ENCODE peak calls at places on chromosomes 13 and 19, in seven cellular contexts. F is heart left ventricle, L is stomach, Z is transverse colon, J is K562, R is breast epithelium, I is spleen. H is an unnamed sample.

GRCh38 chr13:104140557-104140956 is 1074.3 kb upstream of the SLC10A2 start:
- DNase-seq in R (no peak), J (no peak), L (no peak), I (no peak), Z (no peak), F (no peak), H (no peak)

GRCh38 chr13:52356327-52356726 is 49.6 kb downstream of the THSD1 start:
- DNase-seq in F (no peak), I (no peak), L (no peak), J (no peak), R (no peak), Z (no peak), H (no peak)

GRCh38 chr13:95267662-95268369 is 33.4 kb downstream of the ABCC4 start:
- DNase-seq in R (no peak), L (peak; percentile 33), F (no peak), J (peak; percentile 44), Z (peak; percentile 40), I (no peak), H (no peak)

GRCh38 chr13:77031869-77032268 is 4.9 kb upstream of the FBXL3 start:
- DNase-seq in F (no peak), Z (no peak), I (no peak), J (no peak), R (no peak), L (no peak), H (no peak)

GRCh38 chr19:54850930-54851329 is 687 bp downstream of the KIR3DL2 start:
- DNase-seq in I (no peak), J (no peak), R (no peak), Z (no peak), F (no peak), L (no peak), H (no peak)

GRCh38 chr13:91126806-91127205 is 220.7 kb upstream of the MIR17HG start:
- DNase-seq in L (no peak), I (no peak), F (no peak), J (no peak), Z (no peak), R (no peak), H (no peak)

GRCh38 chr19:13043285-13043684 is 48.0 kb downstream of the NFIX start:
- DNase-seq in F (no peak), L (no peak), R (no peak), J (no peak), Z (no peak), I (no peak), H (no peak)

GRCh38 chr13:19680751-19681150 is 47.3 kb downstream of the MPHOSPH8 start:
- DNase-seq in J (no peak), F (no peak), R (no peak), L (no peak), Z (no peak), I (no peak), H (no peak)

GRCh38 chr13:63184693-63185092 is 1769.0 kb upstream of the PCDH20 start:
- DNase-seq in F (no peak), L (no peak), J (no peak), Z (no peak), I (no peak), R (no peak), H (no peak)

GRCh38 chr13:45464141-45464686 is 525 bp upstream of the COG3 start:
- DNase-seq in R (peak; percentile 21), I (peak; percentile 80), Z (peak; percentile 11), F (no peak), L (no peak), J (no peak), H (peak; percentile 84)

GRCh38 chr13:99894835-99895427 is 76.6 kb downstream of the ZIC5 start:
- DNase-seq in F (no peak), R (no peak), L (no peak), Z (peak; percentile 18), I (no peak), J (no peak), H (no peak)

GRCh38 chr19:31316201-31316951 is 32.9 kb downstream of the TSHZ3 start:
- DNase-seq in R (no peak), F (no peak), L (no peak), Z (peak; percentile 31), J (no peak), I (no peak), H (peak; percentile 51)

GRCh38 chr19:16541526-16542044 is 652 bp downstream of the CHERP start:
- DNase-seq in I (no peak), Z (no peak), L (no peak), R (no peak), F (no peak), J (no peak), H (no peak)

GRCh38 chr13:70960841-70961443 is 852.7 kb upstream of the KLHL1 start:
- DNase-seq in J (no peak), L (no peak), R (no peak), I (no peak), Z (no peak), F (no peak), H (no peak)

GRCh38 chr19:52734340-52734892 is 428 bp downstream of the ZNF611 start:
- DNase-seq in R (no peak), I (peak; percentile 82), J (peak; percentile 23), Z (peak; percentile 15), L (peak; percentile 25), F (peak; percentile 30), H (no peak)

GRCh38 chr19:44812142-44812718 is 3.3 kb downstream of the BCAM start:
- DNase-seq in J (no peak), F (no peak), I (no peak), Z (no peak), R (no peak), L (no peak), H (no peak)

GRCh38 chr13:19957320-19958118 is 1.0 kb upstream of the ZMYM2 start:
- DNase-seq in J (no peak), Z (peak; percentile 82), R (peak; percentile 74), F (peak; percentile 81), L (peak; percentile 78), I (peak; percentile 94), H (peak; percentile 83)

GRCh38 chr13:72530471-72530870 is 197.0 kb downstream of the MZT1 start:
- DNase-seq in L (no peak), I (no peak), Z (no peak), J (no peak), R (no peak), F (no peak), H (no peak)

GRCh38 chr19:50721441-50722137 is 1.6 kb upstream of the CLEC11A start:
- DNase-seq in L (no peak), Z (no peak), J (no peak), R (no peak), I (no peak), F (no peak), H (no peak)

GRCh38 chr19:6970478-6970877 is 50.8 kb downstream of the MBD3L2B start:
- DNase-seq in I (no peak), R (no peak), F (no peak), L (no peak), J (peak; percentile 45), Z (no peak), H (no peak)

GRCh38 chr13:73835138-73835721 is 299.0 kb downstream of the KLF12 start:
- DNase-seq in I (no peak), F (no peak), J (peak; percentile 22), R (no peak), Z (no peak), L (no peak), H (no peak)

GRCh38 chr19:17872251-17873001 is 681 bp downstream of the SLC5A5 start:
- DNase-seq in F (no peak), L (no peak), R (no peak), J (no peak), I (peak; percentile 83), Z (no peak), H (no peak)

DNA sequence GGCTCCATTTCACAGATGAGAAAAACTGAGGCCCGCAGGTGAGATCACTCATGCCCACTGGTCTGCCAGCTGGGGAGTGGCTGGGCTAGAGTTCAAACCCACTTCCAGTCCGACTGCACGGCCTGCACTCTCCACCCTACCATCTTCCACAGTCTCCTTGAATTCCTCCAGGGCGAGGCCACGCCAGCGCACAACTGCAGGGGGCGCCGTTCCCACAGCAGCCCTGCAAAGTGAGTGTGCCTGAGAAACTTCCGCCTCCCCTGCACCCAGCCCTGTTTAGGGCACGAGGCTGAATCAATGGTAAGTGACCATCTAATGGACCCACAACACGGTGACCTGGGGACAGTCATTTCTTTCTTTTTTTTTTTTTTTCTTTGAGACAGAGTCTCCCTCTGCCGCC is 829 bp upstream of the ATCAY start:
- DNase-seq in I (no peak), R (no peak), F (no peak), Z (no peak), L (no peak), J (peak; percentile 33), H (no peak)
- H3K4me3 ChIP-seq in I (no peak overlapping the region), R (no peak overlapping the region), F (no peak overlapping the region), Z (no peak overlapping the region), L (no peak overlapping the region), J (no peak overlapping the region), H (no peak overlapping the region)

DNA sequence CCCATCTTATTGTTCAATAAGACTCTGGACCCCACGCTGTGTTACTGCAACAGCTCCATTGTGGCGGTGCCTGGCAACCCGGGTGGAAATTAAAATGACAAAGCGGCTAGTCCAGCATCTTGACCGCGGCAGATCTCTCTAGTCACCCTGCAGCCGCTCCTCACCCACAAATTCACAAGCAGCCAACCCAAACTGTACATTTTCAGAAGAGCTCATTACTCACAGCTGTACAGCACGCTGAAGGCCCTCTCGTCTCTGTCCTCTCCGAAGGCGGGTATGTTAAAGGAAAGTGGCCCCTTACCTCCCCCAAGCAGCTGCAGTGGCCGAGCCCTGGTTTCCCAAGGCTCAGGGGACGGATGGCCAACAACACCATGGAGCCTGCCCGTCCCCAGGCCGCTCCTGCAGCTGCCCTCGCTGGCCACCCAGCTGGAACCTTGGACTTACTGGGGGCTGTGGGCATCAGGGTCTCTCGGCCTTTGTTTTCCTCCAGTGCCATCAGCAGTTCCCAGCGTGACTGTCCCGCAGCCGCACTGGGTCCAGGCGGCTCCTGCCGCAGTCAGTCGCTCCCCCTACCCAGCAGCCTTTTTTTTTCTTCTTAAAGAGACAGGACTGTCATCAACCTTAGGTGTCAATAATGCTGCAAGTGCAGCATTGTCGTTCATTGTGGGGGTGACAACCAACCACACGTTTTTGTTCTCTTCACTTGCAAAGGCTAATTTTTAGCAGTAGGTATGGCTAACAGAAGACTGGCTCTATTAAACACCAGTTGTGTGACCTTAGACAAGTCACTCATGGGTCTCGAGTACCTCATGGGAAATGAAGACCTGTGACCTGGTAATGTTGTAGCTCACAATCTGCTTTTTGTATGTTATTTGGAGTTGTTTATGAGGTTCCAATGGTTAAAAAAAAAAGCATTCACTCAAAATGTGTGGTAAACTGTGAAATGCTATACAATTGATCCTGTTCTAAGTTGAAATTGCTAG is at the start of gene SACS:
- DNase-seq in F (no peak), J (no peak), R (no peak), L (no peak), Z (no peak), I (no peak), H (no peak)
- TF ChIP-seq POLR2A in F (no peak), J (no peak), R (no peak), L (no peak), Z (no peak), I (no peak), H (no peak)

GRCh38 chr13:22618002-22618401 is 562.8 kb upstream of the SGCG start:
- DNase-seq in L (no peak), F (no peak), I (no peak), J (no peak), R (no peak), Z (no peak), H (no peak)
- TF ChIP-seq CTCF in L (no peak), F (no peak), I (no peak), J (no peak), R (no peak), Z (no peak), H (no peak)

GRCh38 chr19:58477130-58477529 is 978 bp downstream of the ZNF446 start:
- DNase-seq in R (no peak), F (no peak), Z (no peak), L (no peak), I (peak; percentile 85), J (no peak), H (no peak)
- H3K4me3 ChIP-seq in R (no peak overlapping the region), F (no peak overlapping the region), Z (no peak overlapping the region), L (peak overlapping the region; percentile 53), I (no peak overlapping the region), J (no peak overlapping the region), H (no peak overlapping the region)